ENCODE peak calls at places on chromosomes 12 and 14, in four cellular contexts. Y is effector memory CD4-positive, alpha-beta T cell; F is uterus; O is body of pancreas. S is an unnamed sample.
A peak's percentile ranks its signal among the peaks of the same experiment; 100 is the strongest.

GRCh38 chr14:102086972-102087761 is at the start of gene HSP90AA1:
- DNase-seq in Y (peak; percentile 89), F (peak; percentile 95), O (peak; percentile 95), S (peak; percentile 91)

GRCh38 chr12:50569321-50569720 is 64.5 kb downstream of the DIP2B start:
- DNase-seq in Y (no peak), F (no peak), O (no peak), S (no peak)

GRCh38 chr12:123223241-123223668 is 9.7 kb downstream of the MPHOSPH9 start:
- DNase-seq in Y (peak; percentile 29), F (no peak), O (no peak), S (peak; percentile 21)

GRCh38 chr12:56677680-56678079 is 10.4 kb downstream of the PTGES3 start:
- DNase-seq in Y (no peak), F (no peak), O (no peak), S (no peak)

GRCh38 chr12:6235906-6236640 is 35.9 kb downstream of the CD9 start:
- DNase-seq in Y (no peak), F (no peak), O (no peak), S (no peak)

GRCh38 chr14:87992720-87993484 is at the start of gene GALC:
- DNase-seq in Y (peak; percentile 95), F (peak; percentile 93), O (peak; percentile 94), S (peak; percentile 95)

GRCh38 chr14:105496831-105497591 is 6.0 kb downstream of the TEDC1 start:
- DNase-seq in Y (no peak), F (no peak), O (no peak), S (no peak)

GRCh38 chr14:43795600-43796228 is 711.4 kb downstream of the FSCB start:
- DNase-seq in Y (no peak), F (no peak), O (no peak), S (no peak)

GRCh38 chr12:101793401-101793800 is 37.4 kb downstream of the GNPTAB start:
- DNase-seq in Y (no peak), F (no peak), O (no peak), S (no peak)

GRCh38 chr14:66709292-66709691 is 201.3 kb downstream of the GPHN start:
- DNase-seq in Y (no peak), F (no peak), O (no peak), S (no peak)

GRCh38 chr14:65637780-65638179 is 225.2 kb downstream of the FUT8 start:
- DNase-seq in Y (no peak), F (no peak), O (no peak), S (peak; percentile 50)

GRCh38 chr12:65832217-65832616 is 7.9 kb downstream of the HMGA2 start:
- DNase-seq in Y (no peak), F (no peak), O (no peak), S (no peak)

GRCh38 chr12:92065018-92065499 is 80.6 kb downstream of the BTG1 start:
- DNase-seq in Y (peak; percentile 53), F (peak; percentile 31), O (peak; percentile 90), S (no peak)

GRCh38 chr12:69388371-69388770 is 28.8 kb downstream of the YEATS4 start:
- DNase-seq in Y (no peak), F (no peak), O (no peak), S (no peak)

GRCh38 chr12:101931498-101932326 is 54.3 kb downstream of the DRAM1 start:
- DNase-seq in Y (no peak), F (no peak), O (no peak), S (no peak)

GRCh38 chr14:36768638-36769337 is 107.1 kb downstream of the PAX9 start:
- DNase-seq in Y (no peak), F (no peak), O (no peak), S (no peak)

GRCh38 chr14:55609681-55610080 is 29.7 kb downstream of the KTN1 start:
- DNase-seq in Y (no peak), F (no peak), O (no peak), S (no peak)

GRCh38 chr12:88306471-88307069 is 164.5 kb downstream of the TMTC3 start:
- DNase-seq in Y (no peak), F (no peak), O (no peak), S (no peak)

GRCh38 chr14:83706555-83706954 is 1823.4 kb upstream of the FLRT2 start:
- DNase-seq in Y (no peak), F (no peak), O (no peak), S (no peak)

GRCh38 chr14:78399316-78399889 is 229.2 kb downstream of the NRXN3 start:
- DNase-seq in Y (no peak), F (no peak), O (no peak), S (no peak)

GRCh38 chr12:32170437-32170998 is 63.9 kb downstream of the BICD1 start:
- DNase-seq in Y (no peak), F (no peak), O (no peak), S (no peak)

GRCh38 chr12:2775431-2775830 is 19.3 kb upstream of the FKBP4 start:
- DNase-seq in Y (no peak), F (no peak), O (peak; percentile 93), S (no peak)

GRCh38 chr14:25942090-25942489 is 655.7 kb downstream of the NOVA1 start:
- DNase-seq in Y (no peak), F (no peak), O (no peak), S (no peak)

GRCh38 chr14:44962573-44963528 is 861 bp downstream of the TOGARAM1 start:
- DNase-seq in Y (no peak), F (peak; percentile 53), O (peak; percentile 52), S (no peak)

GRCh38 chr12:6370994-6371754 is 4.2 kb downstream of the SCNN1A start:
- DNase-seq in Y (no peak), F (peak; percentile 43), O (peak; percentile 78), S (no peak)

GRCh38 chr12:101819467-101819866 is 11.3 kb downstream of the GNPTAB start:
- DNase-seq in Y (no peak), F (no peak), O (no peak), S (no peak)

GRCh38 chr14:94622653-94623421 is 10.6 kb downstream of the SERPINA3 start:
- DNase-seq in Y (no peak), F (no peak), O (no peak), S (no peak)

GRCh38 chr14:93005135-93005813 is 82.3 kb downstream of the CHGA start:
- DNase-seq in Y (no peak), F (no peak), O (peak; percentile 66), S (no peak)

GRCh38 chr14:49303952-49304516 is 282.1 kb downstream of the RPS29 start:
- DNase-seq in Y (no peak), F (no peak), O (no peak), S (no peak)

GRCh38 chr12:79919762-79920161 is 15.1 kb downstream of the PPP1R12A start:
- DNase-seq in Y (no peak), F (no peak), O (no peak), S (no peak)

GRCh38 chr12:79921786-79922185 is 13.1 kb downstream of the PPP1R12A start:
- DNase-seq in Y (no peak), F (no peak), O (no peak), S (no peak)

GRCh38 chr12:79925492-79925891 is 9.4 kb downstream of the PPP1R12A start:
- DNase-seq in Y (no peak), F (no peak), O (no peak), S (no peak)

DNA sequence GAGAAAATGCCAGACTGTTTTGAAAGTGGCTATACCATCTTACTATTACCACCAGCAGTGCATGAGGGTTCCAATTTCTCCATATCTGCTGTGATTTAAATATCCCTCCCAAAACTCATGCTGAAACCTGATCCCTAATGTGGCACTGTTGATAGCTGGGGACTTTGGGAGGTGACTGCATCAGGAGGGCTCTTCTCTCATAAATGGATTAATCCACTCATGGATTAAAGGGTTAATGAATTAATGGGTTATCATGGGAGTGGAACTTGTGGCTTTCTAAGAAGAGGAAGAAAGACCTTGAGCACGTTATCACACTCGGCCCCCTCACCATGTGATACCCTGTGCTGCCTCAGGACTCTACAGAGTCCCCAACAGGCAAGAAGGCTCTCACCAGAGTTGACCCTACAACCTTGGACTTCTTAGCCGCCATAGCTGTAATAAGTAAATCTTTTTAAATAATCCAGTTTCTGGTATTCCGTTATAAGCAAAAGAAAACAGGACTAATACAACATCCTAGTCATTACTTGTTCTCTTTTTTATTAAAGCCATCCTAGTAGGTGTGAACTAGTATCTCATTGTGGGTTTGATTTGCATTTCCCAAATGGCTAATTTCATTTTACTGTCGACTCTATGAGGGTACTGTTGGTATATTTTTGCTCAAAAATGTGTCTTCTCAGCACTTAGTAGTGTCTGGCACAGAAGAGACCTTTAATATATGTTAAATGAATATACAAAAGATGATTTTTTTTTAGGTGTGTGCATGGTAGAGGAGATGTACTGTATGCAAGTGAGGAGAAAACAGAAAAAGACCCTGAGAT is 14.3 kb downstream of the PPP1R12A start:
- DNase-seq in Y (no peak), F (no peak), O (no peak), S (no peak)
- H3K4me1 ChIP-seq in Y (peaks cover 14% of the 10 kb centered on the region), F (no peaks in the 10 kb centered on the region), O (peaks cover 15% of the 10 kb centered on the region), S (peaks cover 38% of the 10 kb centered on the region)

DNA sequence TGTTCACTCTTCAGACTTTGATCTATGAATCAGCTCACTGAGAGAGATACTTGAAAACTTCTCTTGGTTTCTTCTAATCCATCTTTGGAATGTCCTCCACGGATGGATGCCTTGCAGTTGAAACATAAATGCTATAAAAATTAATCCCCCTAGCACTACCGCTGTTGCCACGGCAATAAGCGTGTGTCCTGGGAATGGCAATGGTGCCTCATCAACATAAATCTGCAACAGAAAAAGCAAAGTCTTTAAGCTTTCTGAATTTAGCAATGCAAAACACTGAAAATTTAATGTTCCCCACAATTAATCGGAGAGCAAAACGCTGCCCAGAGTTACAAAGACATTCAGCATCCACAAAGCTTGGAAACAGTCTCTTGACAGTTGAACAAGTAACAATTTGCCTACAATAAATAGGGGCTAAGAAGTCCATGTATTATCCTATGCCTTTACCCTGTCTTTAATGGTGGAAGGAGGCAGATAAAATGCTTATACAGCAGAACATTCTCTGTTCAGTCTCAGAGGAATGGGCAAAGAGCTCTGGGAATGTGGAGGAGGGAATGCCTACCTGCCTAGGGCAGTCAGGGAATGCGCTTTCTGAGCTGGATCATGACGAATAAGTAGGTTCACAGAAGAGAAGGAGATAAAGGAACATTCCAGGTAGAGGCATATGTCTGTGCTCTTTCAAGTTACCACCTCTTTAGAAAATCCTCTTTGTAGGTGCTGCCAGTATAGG is 70.9 kb upstream of the PPP4R3A start:
- DNase-seq in Y (no peak), F (no peak), O (no peak), S (no peak)
- H3K4me3 ChIP-seq in Y (no peak overlapping the region), F (no peak overlapping the region), O (no peak overlapping the region), S (no peak overlapping the region)

GRCh38 chr12:110312581-110313360 is 31.7 kb downstream of the ATP2A2 start:
- DNase-seq in Y (peak; percentile 3), F (no peak), O (no peak), S (no peak)

GRCh38 chr12:110311903-110312302 is 30.9 kb downstream of the ATP2A2 start:
- DNase-seq in Y (no peak), F (no peak), O (no peak), S (no peak)

GRCh38 chr12:110310754-110311153 is 29.7 kb downstream of the ATP2A2 start:
- DNase-seq in Y (no peak), F (no peak), O (no peak), S (no peak)

GRCh38 chr12:110316861-110317260 is 35.8 kb downstream of the ATP2A2 start:
- DNase-seq in Y (no peak), F (no peak), O (no peak), S (no peak)

DNA sequence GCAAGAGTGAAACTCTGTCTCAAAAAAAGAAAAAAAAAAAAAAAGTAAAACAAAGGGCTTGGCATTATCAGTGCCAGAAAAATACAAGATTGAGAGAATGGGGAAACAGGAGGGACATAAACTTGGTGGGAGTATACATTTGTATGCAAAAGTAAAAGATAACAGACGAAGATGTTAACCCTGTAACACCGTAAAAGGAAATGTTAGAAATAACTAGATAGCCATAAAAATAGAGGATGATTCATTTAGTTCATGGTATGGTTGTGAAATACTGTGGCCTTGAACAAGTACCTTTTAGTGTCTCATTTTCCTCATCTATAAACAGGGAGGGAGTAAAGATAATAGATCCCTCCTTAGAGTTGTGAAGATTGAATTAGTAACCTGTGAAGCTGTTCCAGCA is 33.3 kb downstream of the ATP2A2 start:
- DNase-seq in Y (no peak), F (no peak), O (no peak), S (no peak)
- H3K27ac ChIP-seq in Y (no peak overlapping the region), F (peak overlapping the region; percentile 51), O (no peak overlapping the region), S (no peak overlapping the region)

GRCh38 chr12:124394462-124395128 is 99.7 kb downstream of the RFLNA start:
- DNase-seq in Y (no peak), F (no peak), O (no peak), S (no peak)
- H3K4me1 ChIP-seq in Y (peaks cover 9% of the 10 kb centered on the region), F (peaks cover 78% of the 10 kb centered on the region), O (peaks cover 71% of the 10 kb centered on the region), S (peaks cover 24% of the 10 kb centered on the region)

S was measured in CD8-positive, alpha-beta T cell.